ENCODE peak calls at places on chromosomes 16 and 17, in five cellular contexts. One of them, this sample, is unnamed.

GRCh38 chr17:1714488-1714979 is 4.4 kb upstream of the TLCD2 start:
- DNase-seq in GM23248: peak
- DNase-seq in aorta: peak
- DNase-seq in stomach: peak
- DNase-seq in GM12865: no peak
- DNase-seq in this sample: peak

GRCh38 chr16:55809386-55809785 is 23.5 kb downstream of the CES1 start:
- DNase-seq in GM23248: no peak
- DNase-seq in aorta: no peak
- DNase-seq in stomach: no peak
- DNase-seq in GM12865: no peak
- DNase-seq in this sample: no peak

GRCh38 chr17:726331-726919 is 6.0 kb upstream of the TLCD3A start:
- DNase-seq in GM23248: no peak
- DNase-seq in aorta: no peak
- DNase-seq in stomach: peak
- DNase-seq in GM12865: no peak
- DNase-seq in this sample: no peak

GRCh38 chr16:55501549-55502322 is 7.1 kb upstream of the LPCAT2 start:
- DNase-seq in GM23248: peak
- DNase-seq in aorta: no peak
- DNase-seq in stomach: no peak
- DNase-seq in GM12865: no peak
- DNase-seq in this sample: no peak

GRCh38 chr16:2981177-2981898 is 1.1 kb upstream of the PKMYT1 start:
- DNase-seq in GM23248: no peak
- DNase-seq in aorta: peak
- DNase-seq in stomach: no peak
- DNase-seq in GM12865: no peak
- DNase-seq in this sample: peak

GRCh38 chr16:49855280-49855821 is 561 bp downstream of the ZNF423 start:
- DNase-seq in GM23248: peak
- DNase-seq in aorta: peak
- DNase-seq in stomach: peak
- DNase-seq in GM12865: peak
- DNase-seq in this sample: peak

GRCh38 chr16:78851266-78851665 is 749.3 kb downstream of the MAF start:
- DNase-seq in GM23248: no peak
- DNase-seq in aorta: no peak
- DNase-seq in stomach: no peak
- DNase-seq in GM12865: no peak
- DNase-seq in this sample: no peak

GRCh38 chr17:75632863-75633483 is at the start of gene SMIM5:
- DNase-seq in GM23248: peak
- DNase-seq in aorta: peak
- DNase-seq in stomach: peak
- DNase-seq in GM12865: peak
- DNase-seq in this sample: peak

GRCh38 chr17:8444506-8444905 is 8.8 kb downstream of the NDEL1 start:
- DNase-seq in GM23248: no peak
- DNase-seq in aorta: no peak
- DNase-seq in stomach: no peak
- DNase-seq in GM12865: no peak
- DNase-seq in this sample: no peak

GRCh38 chr16:79170565-79171242 is 429.8 kb downstream of the MAF start:
- DNase-seq in GM23248: peak
- DNase-seq in aorta: peak
- DNase-seq in stomach: no peak
- DNase-seq in GM12865: no peak
- DNase-seq in this sample: peak

GRCh38 chr16:22206847-22207714 is 1.0 kb downstream of the EEF2K start:
- DNase-seq in GM23248: peak
- DNase-seq in aorta: peak
- DNase-seq in stomach: peak
- DNase-seq in GM12865: peak
- DNase-seq in this sample: peak

GRCh38 chr17:66255112-66255511 is 25.9 kb upstream of the APOH start:
- DNase-seq in GM23248: peak
- DNase-seq in aorta: no peak
- DNase-seq in stomach: no peak
- DNase-seq in GM12865: peak
- DNase-seq in this sample: peak

GRCh38 chr16:55003306-55003705 is 72.6 kb downstream of the IRX5 start:
- DNase-seq in GM23248: no peak
- DNase-seq in aorta: no peak
- DNase-seq in stomach: no peak
- DNase-seq in GM12865: no peak
- DNase-seq in this sample: no peak

GRCh38 chr16:12972246-12972645 is 70.8 kb downstream of the SHISA9 start:
- DNase-seq in GM23248: no peak
- DNase-seq in aorta: no peak
- DNase-seq in stomach: no peak
- DNase-seq in GM12865: no peak
- DNase-seq in this sample: no peak

GRCh38 chr17:55587608-55588139 is 76.4 kb upstream of the SMIM36 start:
- DNase-seq in GM23248: peak
- DNase-seq in aorta: peak
- DNase-seq in stomach: no peak
- DNase-seq in GM12865: no peak
- DNase-seq in this sample: peak

GRCh38 chr16:30368122-30368791 is 2.0 kb downstream of the TBC1D10B start:
- DNase-seq in GM23248: peak
- DNase-seq in aorta: peak
- DNase-seq in stomach: no peak
- DNase-seq in GM12865: no peak
- DNase-seq in this sample: no peak

GRCh38 chr16:83926726-83927397 is 26.2 kb upstream of the OSGIN1 start:
- DNase-seq in GM23248: peak
- DNase-seq in aorta: peak
- DNase-seq in stomach: peak
- DNase-seq in GM12865: peak
- DNase-seq in this sample: peak

GRCh38 chr17:8868092-8868491 is 618 bp upstream of the PIK3R6 start:
- DNase-seq in GM23248: no peak
- DNase-seq in aorta: no peak
- DNase-seq in stomach: no peak
- DNase-seq in GM12865: no peak
- DNase-seq in this sample: no peak

GRCh38 chr17:1773755-1774181 is 11.9 kb downstream of the SERPINF1 start:
- DNase-seq in GM23248: no peak
- DNase-seq in aorta: no peak
- DNase-seq in stomach: no peak
- DNase-seq in GM12865: no peak
- DNase-seq in this sample: peak

GRCh38 chr17:7223375-7223774 is 3.6 kb downstream of the ACADVL start:
- DNase-seq in GM23248: no peak
- DNase-seq in aorta: no peak
- DNase-seq in stomach: no peak
- DNase-seq in GM12865: no peak
- DNase-seq in this sample: no peak

GRCh38 chr16:28937222-28937876 is 5.6 kb downstream of the CD19 start:
- DNase-seq in GM23248: no peak
- DNase-seq in aorta: no peak
- DNase-seq in stomach: no peak
- DNase-seq in GM12865: no peak
- DNase-seq in this sample: no peak

GRCh38 chr16:28935924-28936783 is 4.4 kb downstream of the CD19 start:
- DNase-seq in GM23248: peak
- DNase-seq in aorta: peak
- DNase-seq in stomach: peak
- DNase-seq in GM12865: peak
- DNase-seq in this sample: peak

GRCh38 chr16:28933176-28933575 is 1.4 kb downstream of the CD19 start:
- DNase-seq in GM23248: no peak
- DNase-seq in aorta: no peak
- DNase-seq in stomach: no peak
- DNase-seq in GM12865: no peak
- DNase-seq in this sample: no peak

GRCh38 chr16:28936784-28937155 is 5.0 kb downstream of the CD19 start:
- DNase-seq in GM23248: no peak
- DNase-seq in aorta: no peak
- DNase-seq in stomach: no peak
- DNase-seq in GM12865: no peak
- DNase-seq in this sample: no peak

DNA sequence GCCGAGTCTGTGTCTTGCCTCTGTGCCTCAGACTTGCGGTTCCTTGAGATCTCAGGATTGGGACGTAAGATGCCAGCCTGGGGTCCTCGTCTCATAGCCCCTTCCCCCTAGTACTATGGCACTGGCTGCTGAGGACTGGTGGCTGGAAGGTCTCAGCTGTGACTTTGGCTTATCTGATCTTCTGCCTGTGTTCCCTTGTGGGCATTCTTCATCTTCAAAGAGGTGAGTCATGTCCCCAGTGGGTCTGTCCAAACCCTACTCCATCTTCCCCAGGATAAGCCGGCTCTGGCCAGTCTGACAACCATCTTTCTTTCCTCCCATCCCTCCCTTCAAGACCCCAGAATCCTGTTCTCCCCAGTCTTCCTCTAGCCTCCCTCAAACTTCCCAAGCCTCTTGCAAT is 3.6 kb downstream of the CD19 start:
- DNase-seq in GM23248: peak
- DNase-seq in aorta: no peak
- DNase-seq in stomach: no peak
- DNase-seq in GM12865: no peak
- DNase-seq in this sample: no peak
- H3K4me3 ChIP-seq in GM23248: no peak
- H3K4me3 ChIP-seq in aorta: no peak
- H3K4me3 ChIP-seq in stomach: no peak
- H3K4me3 ChIP-seq in GM12865: no peak
- H3K4me3 ChIP-seq in this sample: no peak

DNA sequence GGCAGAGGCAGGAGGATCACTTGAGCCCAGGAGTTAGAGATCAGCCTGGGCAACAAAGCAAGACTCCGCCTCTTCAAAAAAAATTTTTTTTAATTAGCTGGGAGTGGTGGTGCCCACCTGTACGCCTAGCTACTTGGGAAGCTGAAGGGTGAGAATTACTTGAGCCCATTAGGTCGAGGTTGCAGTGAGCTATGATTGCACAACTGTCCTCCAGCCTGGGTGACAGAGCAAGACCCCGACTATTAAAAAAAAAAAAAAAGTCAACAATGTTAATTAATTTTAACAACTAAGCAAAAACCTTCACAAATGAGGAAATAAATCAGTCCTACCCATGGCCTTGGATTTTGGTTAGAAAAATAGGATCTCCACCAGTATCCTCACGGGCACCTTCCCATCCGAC is 5.4 kb downstream of the DHX58 start:
- DNase-seq in GM23248: no peak
- DNase-seq in aorta: no peak
- DNase-seq in stomach: no peak
- DNase-seq in GM12865: no peak
- DNase-seq in this sample: no peak
- H3K4me3 ChIP-seq in GM23248: no peak
- H3K4me3 ChIP-seq in aorta: no peak
- H3K4me3 ChIP-seq in stomach: peak
- H3K4me3 ChIP-seq in GM12865: no peak
- H3K4me3 ChIP-seq in this sample: peak

GRCh38 chr17:77885678-77886386 is 72.7 kb upstream of the TNRC6C start:
- DNase-seq in GM23248: peak
- DNase-seq in aorta: no peak
- DNase-seq in stomach: no peak
- DNase-seq in GM12865: no peak
- DNase-seq in this sample: no peak

GRCh38 chr17:77884967-77885641 is 73.4 kb upstream of the TNRC6C start:
- DNase-seq in GM23248: no peak
- DNase-seq in aorta: peak
- DNase-seq in stomach: no peak
- DNase-seq in GM12865: no peak
- DNase-seq in this sample: no peak

GRCh38 chr17:77887110-77887463 is 71.4 kb upstream of the TNRC6C start:
- DNase-seq in GM23248: no peak
- DNase-seq in aorta: no peak
- DNase-seq in stomach: no peak
- DNase-seq in GM12865: no peak
- DNase-seq in this sample: no peak

GRCh38 chr17:77887464-77888241 is 70.8 kb upstream of the TNRC6C start:
- DNase-seq in GM23248: peak
- DNase-seq in aorta: peak
- DNase-seq in stomach: peak
- DNase-seq in GM12865: no peak
- DNase-seq in this sample: peak

DNA sequence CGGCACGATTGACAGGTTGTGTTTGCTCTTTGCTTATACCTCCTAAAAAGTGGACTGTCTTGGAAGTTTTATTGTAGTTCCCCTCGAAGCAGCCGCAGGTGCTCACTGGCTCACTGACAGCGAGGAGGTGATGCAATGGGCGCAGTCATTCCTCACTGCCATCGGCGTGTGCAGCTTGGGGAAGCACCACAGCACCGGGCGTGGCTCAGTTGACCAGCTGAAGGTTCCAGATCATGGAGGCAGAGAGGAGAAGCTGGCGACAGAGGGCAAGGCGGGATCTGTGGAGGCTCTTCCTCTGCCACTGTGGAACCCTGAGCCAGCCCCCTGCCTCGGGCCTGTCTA is 72.1 kb upstream of the TNRC6C start:
- DNase-seq in GM23248: no peak
- DNase-seq in aorta: peak
- DNase-seq in stomach: peak
- DNase-seq in GM12865: no peak
- DNase-seq in this sample: no peak
- H3K4me3 ChIP-seq in GM23248: no peak
- H3K4me3 ChIP-seq in aorta: no peak
- H3K4me3 ChIP-seq in stomach: no peak
- H3K4me3 ChIP-seq in GM12865: no peak
- H3K4me3 ChIP-seq in this sample: no peak

DNA sequence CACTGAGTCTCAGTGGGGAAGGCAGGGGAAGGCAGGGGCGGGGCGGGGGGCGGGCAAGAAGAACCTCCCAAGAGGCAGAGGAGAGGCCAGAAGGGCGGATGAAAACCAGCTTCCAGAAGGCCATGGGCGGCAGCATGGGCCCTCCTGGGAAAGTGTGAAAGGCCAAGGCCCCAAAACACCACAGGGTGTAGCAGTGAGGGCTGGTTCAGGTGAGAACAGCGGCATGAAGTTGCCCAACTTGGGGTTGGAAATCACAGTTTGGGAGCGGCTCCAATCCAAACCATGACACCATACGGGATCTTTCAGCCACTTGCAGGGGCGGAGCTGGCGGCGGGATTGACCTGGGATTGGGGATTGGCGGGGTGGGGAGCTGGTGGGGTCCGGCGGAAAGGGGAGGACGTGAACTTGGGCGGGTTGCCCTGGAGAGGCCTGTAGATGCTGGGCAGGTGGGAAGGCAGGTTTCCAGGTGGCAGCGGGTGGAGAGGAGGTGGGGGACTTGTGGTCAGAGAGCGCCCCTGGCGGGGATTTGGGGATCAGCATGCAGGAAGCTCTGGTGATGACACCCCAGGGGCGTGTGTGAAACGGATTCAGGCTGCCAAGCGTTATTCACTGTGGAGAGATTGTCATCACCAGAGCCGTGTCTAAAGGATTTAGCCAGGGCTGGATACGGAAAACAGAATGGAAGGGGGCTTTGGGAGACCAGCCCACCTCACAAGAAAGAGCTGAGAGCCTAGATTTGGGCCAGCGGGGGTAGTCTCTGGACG is 80.9 kb downstream of the ARHGAP23 start:
- DNase-seq in GM23248: peak
- DNase-seq in aorta: peak
- DNase-seq in stomach: peak
- DNase-seq in GM12865: peak
- DNase-seq in this sample: peak
- H3K4me3 ChIP-seq in GM23248: no peak
- H3K4me3 ChIP-seq in aorta: no peak
- H3K4me3 ChIP-seq in stomach: peak
- H3K4me3 ChIP-seq in GM12865: no peak
- H3K4me3 ChIP-seq in this sample: peak